ENCODE peak calls at places on chromosome 9, in seven cellular contexts. Y is GM12878, P is H1, L is A549, C is K562, B is SK-N-SH, K is HepG2. S is an unnamed sample.

GRCh38 chr9:128103589-128103962 is 24.0 kb downstream of the PTGES2 start:
- DNase-seq in Y (no peak), P (peak), L (no peak), C (no peak), B (no peak), K (peak), S (no peak)

GRCh38 chr9:72579190-72579589 is 57.8 kb downstream of the TMC1 start:
- DNase-seq in Y (no peak), P (no peak), L (peak), C (peak), B (no peak), K (no peak), S (peak)

GRCh38 chr9:76415154-76415553 is 20.9 kb upstream of the RFK start:
- DNase-seq in Y (no peak), P (no peak), L (no peak), C (no peak), B (no peak), K (no peak), S (no peak)

GRCh38 chr9:21788752-21789151 is 13.7 kb upstream of the MTAP start:
- DNase-seq in Y (no peak), P (no peak), L (no peak), C (no peak), B (no peak), K (no peak), S (no peak)

GRCh38 chr9:36623280-36623679 is 50.6 kb downstream of the MELK start:
- DNase-seq in Y (no peak), P (no peak), L (no peak), C (no peak), B (no peak), K (no peak), S (peak)

GRCh38 chr9:99235874-99236627 is 14.0 kb downstream of the SEC61B start:
- DNase-seq in Y (peak), P (no peak), L (no peak), C (no peak), B (no peak), K (no peak), S (no peak)

GRCh38 chr9:133088146-133088750 is 26.5 kb downstream of the CEL start:
- DNase-seq in Y (no peak), P (no peak), L (no peak), C (no peak), B (no peak), K (no peak), S (no peak)

GRCh38 chr9:114958021-114958846 is 27.8 kb upstream of the TNFSF8 start:
- DNase-seq in Y (no peak), P (no peak), L (no peak), C (no peak), B (no peak), K (no peak), S (no peak)

GRCh38 chr9:137353223-137354152 is 51.4 kb upstream of the NRARP start:
- DNase-seq in Y (no peak), P (no peak), L (no peak), C (no peak), B (no peak), K (no peak), S (no peak)

GRCh38 chr9:69606089-69606488 is 66.1 kb downstream of the APBA1 start:
- DNase-seq in Y (no peak), P (no peak), L (no peak), C (no peak), B (no peak), K (no peak), S (no peak)

GRCh38 chr9:23819403-23819802 is 6.6 kb downstream of the ELAVL2 start:
- DNase-seq in Y (no peak), P (no peak), L (no peak), C (no peak), B (no peak), K (no peak), S (no peak)

GRCh38 chr9:125932012-125932411 is 184.8 kb downstream of the PBX3 start:
- DNase-seq in Y (no peak), P (no peak), L (peak), C (peak), B (no peak), K (no peak), S (peak)

GRCh38 chr9:80699551-80699998 is 989.8 kb downstream of the TLE1 start:
- DNase-seq in Y (no peak), P (no peak), L (no peak), C (no peak), B (no peak), K (no peak), S (peak)

GRCh38 chr9:24464321-24464951 is 81.3 kb downstream of the IZUMO3 start:
- DNase-seq in Y (no peak), P (peak), L (no peak), C (no peak), B (no peak), K (no peak), S (no peak)

GRCh38 chr9:136396219-136396515 is 3.8 kb downstream of the SNAPC4 start:
- DNase-seq in Y (no peak), P (no peak), L (no peak), C (no peak), B (no peak), K (no peak), S (no peak)

GRCh38 chr9:127059648-127060365 is 62.6 kb downstream of the ANGPTL2 start:
- DNase-seq in Y (peak), P (no peak), L (no peak), C (no peak), B (no peak), K (no peak), S (no peak)

GRCh38 chr9:22452415-22453010 is 5.9 kb downstream of the DMRTA1 start:
- DNase-seq in Y (no peak), P (no peak), L (peak), C (no peak), B (no peak), K (peak), S (peak)

GRCh38 chr9:93134018-93134739 is at the start of gene NINJ1:
- DNase-seq in Y (peak), P (peak), L (peak), C (peak), B (peak), K (peak), S (peak)

GRCh38 chr9:112696461-112696860 is 21.5 kb downstream of the INIP start:
- DNase-seq in Y (no peak), P (no peak), L (no peak), C (no peak), B (no peak), K (no peak), S (no peak)

GRCh38 chr9:114754574-114754973 is 51.3 kb downstream of the TNFSF15 start:
- DNase-seq in Y (no peak), P (no peak), L (no peak), C (no peak), B (no peak), K (no peak), S (no peak)

GRCh38 chr9:1055156-1055555 is 5.0 kb downstream of the DMRT2 start:
- DNase-seq in Y (no peak), P (no peak), L (no peak), C (no peak), B (no peak), K (no peak), S (no peak)

GRCh38 chr9:35650341-35651158 is at the start of gene SIT1:
- DNase-seq in Y (no peak), P (peak), L (no peak), C (no peak), B (no peak), K (no peak), S (no peak)

GRCh38 chr9:91623004-91623403 is 199.4 kb upstream of the NFIL3 start:
- DNase-seq in Y (no peak), P (no peak), L (no peak), C (no peak), B (no peak), K (no peak), S (no peak)

GRCh38 chr9:121483049-121483448 is 16.6 kb downstream of the GGTA1 start:
- DNase-seq in Y (no peak), P (no peak), L (no peak), C (peak), B (no peak), K (peak), S (no peak)

GRCh38 chr9:122367065-122367464 is 3.8 kb upstream of the PTGS1 start:
- DNase-seq in Y (no peak), P (no peak), L (no peak), C (no peak), B (no peak), K (no peak), S (no peak)

GRCh38 chr9:87950765-87951488 is 23.4 kb downstream of the CDK20 start:
- DNase-seq in Y (no peak), P (peak), L (peak), C (peak), B (peak), K (peak), S (peak)

GRCh38 chr9:21381752-21382339 is 3.4 kb downstream of the IFNA2 start:
- DNase-seq in Y (peak), P (no peak), L (peak), C (no peak), B (no peak), K (peak), S (no peak)

GRCh38 chr9:73847536-73847935 is 649.6 kb upstream of the RORB start:
- DNase-seq in Y (no peak), P (no peak), L (no peak), C (no peak), B (no peak), K (no peak), S (no peak)

GRCh38 chr9:133127340-133127981 is 6.4 kb upstream of the RALGDS start:
- DNase-seq in Y (no peak), P (no peak), L (no peak), C (no peak), B (no peak), K (no peak), S (no peak)

GRCh38 chr9:120284796-120285195 is 295.2 kb downstream of the CDK5RAP2 start:
- DNase-seq in Y (no peak), P (no peak), L (no peak), C (no peak), B (no peak), K (no peak), S (no peak)

GRCh38 chr9:81032030-81032572 is 657.2 kb downstream of the TLE1 start:
- DNase-seq in Y (no peak), P (no peak), L (peak), C (no peak), B (no peak), K (peak), S (peak)

GRCh38 chr9:34458967-34459355 is 356 bp downstream of the DNAI1 start:
- DNase-seq in Y (no peak), P (no peak), L (no peak), C (no peak), B (no peak), K (no peak), S (no peak)

GRCh38 chr9:2411459-2412215 is 209.9 kb upstream of the VLDLR start:
- DNase-seq in Y (no peak), P (no peak), L (no peak), C (no peak), B (no peak), K (no peak), S (no peak)

GRCh38 chr9:129860653-129861446 is 25.6 kb downstream of the USP20 start:
- DNase-seq in Y (no peak), P (no peak), L (no peak), C (peak), B (no peak), K (no peak), S (no peak)
- TF ChIP-seq RFX5 in Y (no peak), P (no peak), L (no peak), C (no peak), B (no peak), K (no peak), S (no peak)

GRCh38 chr9:110797611-110798010 is 129.0 kb downstream of the MUSK start:
- DNase-seq in Y (no peak), P (no peak), L (peak), C (no peak), B (no peak), K (no peak), S (peak)

GRCh38 chr9:110799396-110799795 is 130.8 kb downstream of the MUSK start:
- DNase-seq in Y (no peak), P (no peak), L (no peak), C (no peak), B (no peak), K (no peak), S (peak)

GRCh38 chr9:110802416-110803035 is 133.9 kb downstream of the MUSK start:
- DNase-seq in Y (no peak), P (no peak), L (peak), C (no peak), B (no peak), K (no peak), S (peak)

DNA sequence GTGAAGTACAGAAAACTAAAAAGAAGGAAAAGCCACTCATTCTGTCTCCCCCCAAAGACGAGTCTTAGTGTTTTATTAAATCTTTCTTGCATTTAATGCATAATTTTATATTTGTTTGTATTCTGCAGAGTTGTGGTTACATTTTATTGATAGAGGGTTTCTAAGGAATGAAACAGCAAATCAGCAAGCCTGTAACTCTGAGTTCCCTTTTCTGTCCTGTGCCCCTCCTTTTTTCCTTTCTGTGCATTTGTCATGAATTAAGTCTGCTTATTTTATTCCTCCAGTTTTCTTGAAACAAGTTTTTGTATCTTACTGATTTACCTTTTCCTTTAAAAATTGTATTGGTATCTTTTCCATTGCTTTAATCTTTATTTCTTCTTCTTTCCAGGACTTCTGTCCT is 132.8 kb downstream of the MUSK start:
- DNase-seq in Y (no peak), P (no peak), L (no peak), C (no peak), B (no peak), K (no peak), S (no peak)
- TF ChIP-seq RFX5 in Y (no peak), P (no peak), L (no peak), C (no peak), B (no peak), K (no peak), S (no peak)

GRCh38 chr9:100919526-100919925 is 109.0 kb upstream of the PLPPR1 start:
- DNase-seq in Y (no peak), P (no peak), L (no peak), C (no peak), B (no peak), K (no peak), S (no peak)

GRCh38 chr9:100911273-100911672 is 117.3 kb upstream of the PLPPR1 start:
- DNase-seq in Y (no peak), P (no peak), L (no peak), C (no peak), B (no peak), K (no peak), S (no peak)

DNA sequence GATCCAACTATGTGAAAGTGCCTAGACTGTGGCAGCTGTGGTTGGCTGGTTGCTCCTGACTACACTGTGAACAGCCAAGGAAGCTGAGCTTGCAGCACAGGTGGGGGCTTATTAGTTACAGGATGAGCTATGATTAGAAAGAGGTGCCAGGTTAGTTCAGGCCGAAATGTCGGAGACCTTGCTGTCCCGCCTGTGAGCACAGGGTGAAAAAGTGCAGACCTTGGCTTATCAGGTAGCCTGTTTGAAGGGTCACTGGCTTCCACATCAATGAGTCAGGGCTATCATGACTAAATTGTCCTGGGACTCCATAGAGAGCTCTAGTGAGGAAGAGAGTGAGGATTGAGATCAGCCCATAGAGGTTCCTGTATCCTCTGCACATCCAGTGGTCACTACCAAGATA is 114.3 kb upstream of the PLPPR1 start:
- DNase-seq in Y (no peak), P (no peak), L (no peak), C (no peak), B (no peak), K (no peak), S (no peak)
- TF ChIP-seq RFX5 in Y (no peak), P (no peak), L (no peak), C (no peak), B (no peak), K (no peak), S (no peak)

GRCh38 chr9:131500939-131501541 is 1.7 kb upstream of the POMT1 start:
- DNase-seq in Y (no peak), P (no peak), L (no peak), C (peak), B (no peak), K (no peak), S (peak)
- TF ChIP-seq RFX5 in Y (no peak), P (no peak), L (no peak), C (no peak), B (no peak), K (no peak), S (peak)

GRCh38 chr9:108543251-108543768 is 312.5 kb downstream of the ACTL7B start:
- DNase-seq in Y (no peak), P (no peak), L (peak), C (no peak), B (no peak), K (no peak), S (peak)
- TF ChIP-seq RFX5 in Y (no peak), P (no peak), L (no peak), C (no peak), B (no peak), K (no peak), S (no peak)

GRCh38 chr9:134515026-134515821 is 126.4 kb upstream of the COL5A1 start:
- DNase-seq in Y (no peak), P (no peak), L (no peak), C (no peak), B (no peak), K (no peak), S (peak)
- TF ChIP-seq RFX5 in Y (no peak), P (no peak), L (no peak), C (no peak), B (no peak), K (no peak), S (no peak)

DNA sequence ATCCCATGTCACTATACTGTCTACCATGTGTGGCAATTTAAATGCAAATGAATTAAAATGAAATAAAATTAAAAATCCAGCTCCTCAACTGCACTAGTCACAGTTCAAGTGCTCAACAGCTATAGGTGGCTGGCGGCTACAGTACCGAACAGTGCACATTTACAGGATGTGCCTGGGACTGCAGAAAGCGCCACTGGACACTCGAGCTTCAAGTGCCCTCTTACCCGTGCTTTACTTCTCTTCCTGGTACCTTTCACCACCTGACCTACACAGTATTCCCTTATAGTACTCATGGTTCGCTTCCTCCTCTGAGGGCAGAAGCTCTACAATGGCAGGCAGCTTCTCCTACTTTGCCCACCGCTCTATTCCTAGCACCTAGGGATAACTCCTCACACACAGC is 166.6 kb downstream of the FANCC start:
- DNase-seq in Y (no peak), P (no peak), L (no peak), C (no peak), B (no peak), K (no peak), S (no peak)
- TF ChIP-seq RFX5 in Y (no peak), P (no peak), L (no peak), C (no peak), B (no peak), K (no peak), S (no peak)

S was measured in IMR-90.